ENCODE peak calls at places on chromosomes 7 and 10, in five cellular contexts. One of them, this sample, is unnamed.

GRCh38 chr7:50379082-50379481 is 71.1 kb downstream of the FIGNL1 start:
- DNase-seq in uterus: no peak
- DNase-seq in hepatocyte: peak; percentile 63
- DNase-seq in tibial artery: no peak
- DNase-seq in ascending aorta: no peak
- DNase-seq in this sample: no peak

GRCh38 chr7:70614237-70614984 is 517.5 kb upstream of the GALNT17 start:
- DNase-seq in ascending aorta: peak; percentile 89
- DNase-seq in uterus: peak; percentile 45
- DNase-seq in tibial artery: peak; percentile 92
- DNase-seq in hepatocyte: peak; percentile 36
- DNase-seq in this sample: peak; percentile 82

GRCh38 chr10:69502589-69502988 is 51.3 kb downstream of the TSPAN15 start:
- DNase-seq in hepatocyte: no peak
- DNase-seq in uterus: no peak
- DNase-seq in tibial artery: no peak
- DNase-seq in ascending aorta: no peak
- DNase-seq in this sample: no peak

GRCh38 chr7:118713039-118713438 is 488.5 kb downstream of the ANKRD7 start:
- DNase-seq in hepatocyte: no peak
- DNase-seq in ascending aorta: no peak
- DNase-seq in tibial artery: no peak
- DNase-seq in uterus: no peak
- DNase-seq in this sample: no peak

GRCh38 chr10:60878224-60878623 is 65.8 kb downstream of the RHOBTB1 start:
- DNase-seq in uterus: no peak
- DNase-seq in tibial artery: no peak
- DNase-seq in ascending aorta: no peak
- DNase-seq in hepatocyte: no peak
- DNase-seq in this sample: no peak

GRCh38 chr10:96450514-96451207 is 63.1 kb downstream of the TLL2 start:
- DNase-seq in hepatocyte: no peak
- DNase-seq in ascending aorta: no peak
- DNase-seq in uterus: no peak
- DNase-seq in tibial artery: no peak
- DNase-seq in this sample: no peak

GRCh38 chr7:2516194-2516555 is 3.4 kb upstream of the LFNG start:
- DNase-seq in hepatocyte: no peak
- DNase-seq in uterus: no peak
- DNase-seq in tibial artery: no peak
- DNase-seq in ascending aorta: no peak
- DNase-seq in this sample: no peak

GRCh38 chr10:287814-288213 is 152.6 kb downstream of the ZMYND11 start:
- DNase-seq in ascending aorta: no peak
- DNase-seq in tibial artery: no peak
- DNase-seq in hepatocyte: no peak
- DNase-seq in uterus: no peak
- DNase-seq in this sample: no peak

GRCh38 chr7:131369354-131369753 is 41.7 kb downstream of the MKLN1 start:
- DNase-seq in tibial artery: no peak
- DNase-seq in hepatocyte: no peak
- DNase-seq in ascending aorta: no peak
- DNase-seq in uterus: no peak
- DNase-seq in this sample: no peak

GRCh38 chr7:70698219-70698832 is 433.6 kb upstream of the GALNT17 start:
- DNase-seq in hepatocyte: peak; percentile 67
- DNase-seq in uterus: no peak
- DNase-seq in tibial artery: no peak
- DNase-seq in ascending aorta: no peak
- DNase-seq in this sample: no peak

GRCh38 chr7:30169585-30169978 is 34.8 kb downstream of the MTURN start:
- DNase-seq in ascending aorta: no peak
- DNase-seq in hepatocyte: no peak
- DNase-seq in uterus: no peak
- DNase-seq in tibial artery: no peak
- DNase-seq in this sample: no peak

GRCh38 chr7:30166155-30166840 is 31.5 kb downstream of the MTURN start:
- DNase-seq in uterus: no peak
- DNase-seq in tibial artery: no peak
- DNase-seq in ascending aorta: no peak
- DNase-seq in hepatocyte: peak; percentile 42
- DNase-seq in this sample: no peak

GRCh38 chr7:30166841-30167235 is 32.1 kb downstream of the MTURN start:
- DNase-seq in uterus: no peak
- DNase-seq in tibial artery: no peak
- DNase-seq in hepatocyte: no peak
- DNase-seq in ascending aorta: no peak
- DNase-seq in this sample: no peak

GRCh38 chr7:30170460-30171197 is 35.8 kb downstream of the MTURN start:
- DNase-seq in tibial artery: no peak
- DNase-seq in uterus: no peak
- DNase-seq in hepatocyte: no peak
- DNase-seq in ascending aorta: no peak
- DNase-seq in this sample: no peak

GRCh38 chr7:30168800-30169584 is 34.2 kb downstream of the MTURN start:
- DNase-seq in tibial artery: no peak
- DNase-seq in uterus: peak; percentile 60
- DNase-seq in ascending aorta: no peak
- DNase-seq in hepatocyte: peak; percentile 36
- DNase-seq in this sample: no peak
- H3K4me3 ChIP-seq in tibial artery: no peak overlapping the region
- H3K4me3 ChIP-seq in uterus: no peak overlapping the region
- H3K4me3 ChIP-seq in ascending aorta: no peak overlapping the region
- H3K4me3 ChIP-seq in hepatocyte: no peak overlapping the region
- H3K4me3 ChIP-seq in this sample: no peak overlapping the region

GRCh38 chr10:4243651-4244050 is 458.6 kb upstream of the KLF6 start:
- DNase-seq in ascending aorta: peak; percentile 86
- DNase-seq in tibial artery: no peak
- DNase-seq in uterus: peak; percentile 81
- DNase-seq in hepatocyte: peak; percentile 49
- DNase-seq in this sample: no peak
- H3K27ac ChIP-seq in ascending aorta: peak overlapping the region; percentile 94
- H3K27ac ChIP-seq in tibial artery: peak overlapping the region; percentile 88
- H3K27ac ChIP-seq in uterus: peak overlapping the region; percentile 85
- H3K27ac ChIP-seq in hepatocyte: peak overlapping the region; percentile 90
- H3K27ac ChIP-seq in this sample: peak overlapping the region; percentile 89

GRCh38 chr7:80060218-80060806 is 74.3 kb upstream of the GNAI1 start:
- DNase-seq in ascending aorta: no peak
- DNase-seq in uterus: no peak
- DNase-seq in hepatocyte: peak; percentile 52
- DNase-seq in tibial artery: no peak
- DNase-seq in this sample: no peak
- TF ChIP-seq CTCF in ascending aorta: no peak
- TF ChIP-seq CTCF in uterus: peak; percentile 31
- TF ChIP-seq CTCF in hepatocyte: peak; percentile 74
- TF ChIP-seq CTCF in tibial artery: no peak
- TF ChIP-seq CTCF in this sample: peak; percentile 44

GRCh38 chr7:44488955-44489354 is 1.5 kb downstream of the NUDCD3 start:
- DNase-seq in ascending aorta: no peak
- DNase-seq in uterus: no peak
- DNase-seq in hepatocyte: no peak
- DNase-seq in tibial artery: no peak
- DNase-seq in this sample: no peak
- H3K4me3 ChIP-seq in ascending aorta: peak overlapping the region; percentile 95
- H3K4me3 ChIP-seq in uterus: peak overlapping the region; percentile 86
- H3K4me3 ChIP-seq in hepatocyte: peak overlapping the region; percentile 86
- H3K4me3 ChIP-seq in tibial artery: peak overlapping the region; percentile 88
- H3K4me3 ChIP-seq in this sample: peak overlapping the region; percentile 99

DNA sequence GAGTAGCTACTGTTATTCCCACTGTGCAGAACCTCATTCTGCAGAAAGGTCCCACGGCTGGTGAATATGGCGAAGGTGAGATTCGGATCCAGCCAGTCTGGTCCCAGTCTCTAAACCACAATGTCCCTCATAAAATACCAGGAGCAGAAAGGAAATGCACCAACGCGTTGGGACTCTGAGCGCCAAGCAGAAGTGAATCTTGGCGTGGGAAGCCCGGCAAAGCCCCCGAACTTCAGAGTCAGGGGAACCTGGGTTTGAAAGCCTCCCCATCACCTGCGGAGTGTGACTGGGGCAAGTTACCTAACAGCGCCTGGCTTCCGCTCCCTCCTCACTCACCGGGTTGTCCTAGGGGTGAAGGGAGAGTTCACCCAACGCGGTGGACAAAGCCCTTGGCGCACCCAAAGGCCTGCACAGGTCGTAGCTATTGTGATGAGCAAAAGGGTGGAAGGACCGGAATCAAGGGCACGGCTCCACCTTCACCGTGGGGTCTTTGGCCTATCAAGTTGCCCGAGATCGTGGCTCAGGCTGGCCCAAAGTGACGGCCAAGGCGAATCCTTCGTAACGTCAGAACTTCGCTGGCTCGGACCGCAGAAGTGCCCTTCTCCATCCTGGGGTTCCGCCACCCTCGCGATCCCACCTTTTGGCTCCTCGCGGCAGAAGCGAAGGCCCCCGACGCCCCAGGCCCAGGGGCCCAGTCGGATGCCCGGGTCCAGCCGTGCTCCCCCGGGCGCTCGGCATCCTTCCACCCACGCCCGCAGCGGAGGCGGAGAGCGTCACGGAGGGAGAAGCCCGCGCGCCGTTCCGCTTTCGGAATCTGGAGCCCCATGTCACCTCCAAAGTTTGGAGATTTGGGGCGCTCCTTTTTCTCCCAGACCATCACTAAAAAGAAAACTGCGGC is 811 bp downstream of the RGS10 start:
- DNase-seq in hepatocyte: no peak
- DNase-seq in tibial artery: no peak
- DNase-seq in uterus: peak; percentile 32
- DNase-seq in ascending aorta: no peak
- DNase-seq in this sample: no peak
- H3K27ac ChIP-seq in hepatocyte: no peak overlapping the region
- H3K27ac ChIP-seq in tibial artery: peak overlapping the region; percentile 60
- H3K27ac ChIP-seq in uterus: peak overlapping the region; percentile 88
- H3K27ac ChIP-seq in ascending aorta: peak overlapping the region; percentile 58
- H3K27ac ChIP-seq in this sample: peak overlapping the region; percentile 74

GRCh38 chr7:88546808-88547207 is 212.7 kb upstream of the ZNF804B start:
- DNase-seq in hepatocyte: peak; percentile 15
- DNase-seq in uterus: no peak
- DNase-seq in tibial artery: no peak
- DNase-seq in ascending aorta: no peak
- DNase-seq in this sample: no peak
- TF ChIP-seq CTCF in hepatocyte: peak; percentile 45
- TF ChIP-seq CTCF in uterus: no peak
- TF ChIP-seq CTCF in tibial artery: no peak
- TF ChIP-seq CTCF in ascending aorta: no peak
- TF ChIP-seq CTCF in this sample: no peak